ENCODE peak calls at places on chromosomes 2 and 18, in four cellular contexts. J is stimulated activated naive B cell treated with anti-CD40 and anti-IgM and Interleukin-4, amounts not matched to agents 10 μg/mL and 1 μg/mL and 100 μg/mL, for 72 hours; R is activated naive CD4-positive, alpha-beta T cell treated with anti-CD3 and anti-CD28 coated beads, Interleukin-2, amount 50 U/mL, for 72 hours; H is epithelial cell of proximal tubule. G is an unnamed sample.

GRCh38 chr2:223884399-223884798 is 47.0 kb upstream of the AP1S3 start:
- DNase-seq in J (peak; percentile 62), R (no peak), H (no peak), G (peak; percentile 33)

GRCh38 chr2:209629622-209630021 is 142.0 kb upstream of the UNC80 start:
- DNase-seq in J (no peak), R (no peak), H (peak; percentile 52), G (no peak)

GRCh38 chr2:221492606-221493005 is 79.5 kb downstream of the EPHA4 start:
- DNase-seq in J (no peak), R (no peak), H (no peak), G (no peak)

GRCh38 chr2:238136820-238137537 is 1.5 kb upstream of the KLHL30 start:
- DNase-seq in J (no peak), R (no peak), H (no peak), G (no peak)

GRCh38 chr2:62485780-62486765 is 19.9 kb downstream of the TMEM17 start:
- DNase-seq in J (no peak), R (no peak), H (no peak), G (no peak)

GRCh38 chr2:214481204-214481603 is 70.3 kb downstream of the VWC2L start:
- DNase-seq in J (no peak), R (no peak), H (peak; percentile 13), G (no peak)

GRCh38 chr18:79925656-79925979 is 25.8 kb downstream of the SLC66A2 start:
- DNase-seq in J (no peak), R (no peak), H (no peak), G (no peak)

GRCh38 chr2:53475320-53475719 is 292.3 kb upstream of the CHAC2 start:
- DNase-seq in J (no peak), R (no peak), H (peak; percentile 20), G (no peak)

GRCh38 chr2:218883491-218884490 is 3.1 kb downstream of the WNT10A start:
- DNase-seq in J (no peak), R (no peak), H (no peak), G (no peak)

GRCh38 chr2:96802281-96802595 is 13.8 kb upstream of the CNNM3 start:
- DNase-seq in J (peak; percentile 47), R (peak; percentile 39), H (no peak), G (peak; percentile 47)

GRCh38 chr2:205698556-205699282 is 16.4 kb downstream of the NRP2 start:
- DNase-seq in J (no peak), R (no peak), H (peak; percentile 69), G (no peak)

GRCh38 chr2:67936995-67937394 is 125.8 kb downstream of the C1D start:
- DNase-seq in J (no peak), R (no peak), H (no peak), G (no peak)

GRCh38 chr2:33395660-33396249 is 80.7 kb upstream of the RASGRP3 start:
- DNase-seq in J (peak; percentile 35), R (peak; percentile 59), H (no peak), G (no peak)

GRCh38 chr2:62071126-62071598 is 124.8 kb upstream of the B3GNT2 start:
- DNase-seq in J (no peak), R (no peak), H (no peak), G (no peak)

GRCh38 chr2:11367170-11367569 is 22.7 kb upstream of the ROCK2 start:
- DNase-seq in J (no peak), R (no peak), H (no peak), G (no peak)

GRCh38 chr2:70959851-70960832 is 18.3 kb upstream of the ANKRD53 start:
- DNase-seq in J (no peak), R (peak; percentile 18), H (no peak), G (no peak)

GRCh38 chr2:17245921-17246320 is 272.3 kb downstream of the RAD51AP2 start:
- DNase-seq in J (no peak), R (no peak), H (no peak), G (no peak)

GRCh38 chr2:241009601-241010530 is 11.4 kb downstream of the SNED1 start:
- DNase-seq in J (no peak), R (peak; percentile 59), H (no peak), G (no peak)

GRCh38 chr2:170181602-170182001 is 3.7 kb downstream of the MYO3B start:
- DNase-seq in J (no peak), R (no peak), H (no peak), G (no peak)

GRCh38 chr2:218658671-218659257 is 659 bp downstream of the ZNF142 start:
- DNase-seq in J (peak; percentile 42), R (peak; percentile 48), H (no peak), G (peak; percentile 73)

GRCh38 chr2:225581906-225582305 is 182.4 kb downstream of the NYAP2 start:
- DNase-seq in J (no peak), R (no peak), H (no peak), G (no peak)

GRCh38 chr2:230714122-230714453 is 1.4 kb downstream of the CAB39 start:
- DNase-seq in J (no peak), R (peak; percentile 39), H (no peak), G (no peak)

GRCh38 chr18:49021076-49021432 is 70.3 kb upstream of the SMAD7 start:
- DNase-seq in J (no peak), R (no peak), H (no peak), G (no peak)

GRCh38 chr2:8680931-8681760 is 710 bp upstream of the ID2 start:
- DNase-seq in J (peak; percentile 39), R (peak; percentile 66), H (no peak), G (peak; percentile 70)

GRCh38 chr18:27136208-27136535 is 48.9 kb downstream of the CHST9 start:
- DNase-seq in J (no peak), R (no peak), H (peak; percentile 98), G (no peak)

GRCh38 chr2:26556309-26557243 is 78.7 kb upstream of the OTOF start:
- DNase-seq in J (no peak), R (no peak), H (no peak), G (no peak)

G was measured in GM06990.